ENCODE peak calls at places on chromosomes 1 and 21, in six cellular contexts. S, M, C, K, H and F are unnamed samples.

GRCh38 chr1:201750934-201751333 is 78.0 kb upstream of the IPO9 start:
- DNase-seq in S (peak; percentile 88), M (no peak), C (no peak), K (no peak), H (no peak), F (peak; percentile 74)

GRCh38 chr1:202235003-202235660 is 41.5 kb downstream of the LGR6 start:
- DNase-seq in S (no peak), M (no peak), C (no peak), K (no peak), H (no peak), F (no peak)

GRCh38 chr1:184854456-184855180 is 100.0 kb upstream of the EDEM3 start:
- DNase-seq in S (peak; percentile 62), M (no peak), C (no peak), K (no peak), H (no peak), F (peak; percentile 72)

GRCh38 chr1:224507771-224508523 is 73.3 kb upstream of the WDR26 start:
- DNase-seq in S (no peak), M (no peak), C (no peak), K (no peak), H (no peak), F (no peak)

GRCh38 chr1:181397841-181398240 is 85.5 kb upstream of the CACNA1E start:
- DNase-seq in S (no peak), M (peak; percentile 11), C (peak; percentile 28), K (no peak), H (no peak), F (no peak)

GRCh38 chr1:203672354-203672753 is 45.7 kb downstream of the ATP2B4 start:
- DNase-seq in S (peak; percentile 73), M (no peak), C (no peak), K (no peak), H (no peak), F (no peak)

GRCh38 chr21:36547464-36547863 is 67.5 kb upstream of the CLDN14 start:
- DNase-seq in S (peak; percentile 8), M (no peak), C (no peak), K (no peak), H (no peak), F (no peak)

GRCh38 chr21:44836666-44837471 is 19.0 kb upstream of the SUMO3 start:
- DNase-seq in S (no peak), M (no peak), C (peak; percentile 72), K (no peak), H (no peak), F (peak; percentile 47)

GRCh38 chr1:19682257-19682656 is 17.6 kb downstream of the HTR6 start:
- DNase-seq in S (peak; percentile 83), M (no peak), C (no peak), K (no peak), H (no peak), F (peak; percentile 94)

GRCh38 chr1:15956150-15956549 is 19.8 kb downstream of the ZBTB17 start:
- DNase-seq in S (peak; percentile 70), M (no peak), C (no peak), K (no peak), H (no peak), F (peak; percentile 48)

GRCh38 chr1:211133393-211133840 is 531 bp downstream of the KCNH1 start:
- DNase-seq in S (peak; percentile 12), M (peak; percentile 4), C (peak; percentile 78), K (no peak), H (no peak), F (no peak)

GRCh38 chr1:24742090-24742938 is 2.9 kb upstream of the CLIC4 start:
- DNase-seq in S (peak; percentile 75), M (no peak), C (peak; percentile 87), K (no peak), H (peak; percentile 77), F (peak; percentile 70)

GRCh38 chr1:11479375-11479979 is 522 bp downstream of the DISP3 start:
- DNase-seq in S (no peak), M (no peak), C (no peak), K (no peak), H (no peak), F (no peak)

GRCh38 chr1:172220376-172220775 is 200.1 kb upstream of the C1orf105 start:
- DNase-seq in S (no peak), M (no peak), C (no peak), K (no peak), H (no peak), F (no peak)

GRCh38 chr1:9690440-9691107 is 39.0 kb downstream of the PIK3CD start:
- DNase-seq in S (no peak), M (no peak), C (peak; percentile 65), K (no peak), H (no peak), F (no peak)

GRCh38 chr1:9688599-9688998 is 37.1 kb downstream of the PIK3CD start:
- DNase-seq in S (no peak), M (no peak), C (no peak), K (no peak), H (no peak), F (no peak)

GRCh38 chr1:9691108-9691445 is 39.5 kb downstream of the PIK3CD start:
- DNase-seq in S (peak; percentile 81), M (no peak), C (no peak), K (no peak), H (no peak), F (no peak)

GRCh38 chr1:9689011-9689706 is 37.6 kb downstream of the PIK3CD start:
- DNase-seq in S (peak; percentile 55), M (peak; percentile 82), C (peak; percentile 97), K (peak; percentile 93), H (peak; percentile 96), F (peak; percentile 62)

GRCh38 chr1:9689971-9690381 is 38.4 kb downstream of the PIK3CD start:
- DNase-seq in S (peak; percentile 13), M (no peak), C (peak; percentile 85), K (peak; percentile 73), H (peak; percentile 86), F (no peak)
- TF ChIP-seq CTCF in S (peak; percentile 27), M (no peak), C (peak; percentile 26), K (no peak), H (no peak), F (peak; percentile 16)

GRCh38 chr1:84433253-84434080 is 35.2 kb downstream of the DNASE2B start:
- DNase-seq in S (peak; percentile 72), M (peak; percentile 33), C (peak; percentile 77), K (no peak), H (no peak), F (peak; percentile 89)
- H3K4me3 ChIP-seq in S (peak overlapping the region; percentile 44), M (peak overlapping the region; percentile 46), C (no peak overlapping the region), K (peak overlapping the region; percentile 19), H (no peak overlapping the region), F (peak overlapping the region; percentile 20)

DNA sequence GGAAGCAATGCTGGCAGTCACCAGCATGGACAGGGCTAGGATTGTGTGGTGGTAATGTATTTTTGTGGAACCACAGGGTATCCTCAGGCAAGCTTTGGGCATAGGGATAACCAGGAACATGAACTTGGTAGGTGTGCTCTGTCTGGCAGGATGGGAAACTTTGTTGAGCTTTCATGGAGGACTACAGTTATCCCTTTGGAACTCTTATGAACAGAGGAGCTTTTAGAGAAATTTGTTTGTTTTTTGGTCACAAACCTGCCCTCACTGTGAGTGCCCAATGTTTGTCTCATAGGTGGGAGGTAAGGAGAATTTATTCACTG is 54.4 kb downstream of the MACF1 start:
- DNase-seq in S (no peak), M (no peak), C (no peak), K (no peak), H (no peak), F (no peak)
- TF ChIP-seq CTCF in S (no peak), M (no peak), C (no peak), K (no peak), H (no peak), F (no peak)

DNA sequence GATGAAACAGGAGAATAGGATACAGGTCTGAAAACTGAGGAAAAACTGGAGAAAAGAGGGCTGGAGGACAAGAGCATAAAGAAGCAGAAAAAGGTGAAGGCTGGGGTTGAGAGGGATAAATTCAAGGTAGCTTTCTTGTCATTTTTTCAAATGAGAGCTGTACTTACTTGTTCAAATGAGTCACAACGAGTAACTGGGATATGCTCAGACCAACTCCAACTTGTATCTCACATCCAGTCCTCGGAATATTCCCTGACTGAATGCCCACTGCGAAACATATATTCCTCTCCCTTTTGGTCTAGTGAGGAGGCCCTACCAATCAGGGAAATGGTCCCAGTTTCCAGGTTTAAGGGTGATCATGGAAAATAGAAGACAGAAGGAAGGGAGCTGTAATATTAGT is 343.4 kb downstream of the HHIPL2 start:
- DNase-seq in S (no peak), M (no peak), C (no peak), K (no peak), H (no peak), F (no peak)
- H3K4me3 ChIP-seq in S (no peak overlapping the region), M (no peak overlapping the region), C (no peak overlapping the region), K (no peak overlapping the region), H (no peak overlapping the region), F (no peak overlapping the region)